ENCODE peak calls at places on chromosome 1, in six cellular contexts. I, H, V, A, U and N are unnamed samples.

GRCh38 chr1:12407050-12407961 is 177.5 kb downstream of the VPS13D start:
- DNase-seq in I (peak), H (peak), V (no peak), A (no peak), U (peak), N (no peak)

GRCh38 chr1:214440219-214440965 is 111.0 kb downstream of the PTPN14 start:
- DNase-seq in I (peak), H (no peak), V (no peak), A (no peak), U (no peak), N (no peak)

GRCh38 chr1:93033029-93033428 is 46.1 kb upstream of the MTF2 start:
- DNase-seq in I (no peak), H (no peak), V (no peak), A (no peak), U (no peak), N (no peak)

GRCh38 chr1:38117444-38117887 is 70.9 kb upstream of the POU3F1 start:
- DNase-seq in I (no peak), H (no peak), V (no peak), A (no peak), U (no peak), N (no peak)

GRCh38 chr1:40210514-40211204 is 37.1 kb upstream of the TMCO2 start:
- DNase-seq in I (no peak), H (peak), V (no peak), A (no peak), U (no peak), N (no peak)

GRCh38 chr1:246537887-246538286 is 28.2 kb downstream of the TFB2M start:
- DNase-seq in I (no peak), H (no peak), V (no peak), A (no peak), U (no peak), N (peak)

GRCh38 chr1:245222931-245223330 is 68.1 kb downstream of the KIF26B start:
- DNase-seq in I (no peak), H (no peak), V (no peak), A (no peak), U (no peak), N (no peak)

GRCh38 chr1:115282825-115283224 is 55.2 kb downstream of the NGF start:
- DNase-seq in I (no peak), H (no peak), V (no peak), A (no peak), U (peak), N (peak)

GRCh38 chr1:28640766-28641165 is 2.1 kb downstream of the TAF12 start:
- DNase-seq in I (no peak), H (peak), V (no peak), A (no peak), U (no peak), N (no peak)